ENCODE peak calls at places on chromosomes 16 and 17, in eight cellular contexts. Z is right atrium auricular region; L is colonic mucosa; C is heart right ventricle; V is CD8-positive, alpha-beta T cell; N is A549; Q is left ventricle myocardium inferior; Y is thoracic aorta. E is an unnamed sample.

GRCh38 chr17:18323007-18323406 is 7.9 kb downstream of the SMCR8 start:
- DNase-seq in Z (no peak), L (no peak), C (no peak), V (no peak), N (peak), Q (no peak), Y (no peak), E (no peak)

GRCh38 chr16:89905511-89906140 is 13.0 kb upstream of the MC1R start:
- DNase-seq in Z (no peak), L (no peak), C (no peak), V (no peak), N (no peak), Q (no peak), Y (no peak), E (no peak)

GRCh38 chr17:8832711-8833352 is 33.7 kb upstream of the MFSD6L start:
- DNase-seq in Z (no peak), L (peak), C (no peak), V (no peak), N (peak), Q (no peak), Y (no peak), E (no peak)

GRCh38 chr17:19464033-19465026 is 53.3 kb downstream of the RNF112 start:
- DNase-seq in Z (no peak), L (no peak), C (no peak), V (no peak), N (no peak), Q (no peak), Y (no peak), E (peak)

GRCh38 chr16:29021471-29021870 is 36.6 kb downstream of the LAT start:
- DNase-seq in Z (no peak), L (no peak), C (no peak), V (no peak), N (no peak), Q (no peak), Y (no peak), E (no peak)

GRCh38 chr17:49944451-49944850 is 24.5 kb upstream of the DLX4 start:
- DNase-seq in Z (no peak), L (no peak), C (no peak), V (no peak), N (no peak), Q (no peak), Y (no peak), E (no peak)

GRCh38 chr17:1714488-1714979 is 4.4 kb upstream of the TLCD2 start:
- DNase-seq in Z (peak), L (peak), C (peak), V (no peak), N (peak), Q (peak), Y (peak), E (peak)

GRCh38 chr17:29124135-29124930 is 55.9 kb downstream of the MYO18A start:
- DNase-seq in Z (peak), L (peak), C (peak), V (no peak), N (peak), Q (no peak), Y (no peak), E (no peak)

GRCh38 chr17:8849311-8850041 is 18.0 kb downstream of the PIK3R6 start:
- DNase-seq in Z (no peak), L (no peak), C (no peak), V (no peak), N (no peak), Q (no peak), Y (no peak), E (no peak)

GRCh38 chr16:3542153-3542550 is 35.1 kb downstream of the NLRC3 start:
- DNase-seq in Z (no peak), L (no peak), C (no peak), V (no peak), N (no peak), Q (no peak), Y (no peak), E (no peak)

GRCh38 chr17:17902877-17903276 is 66.1 kb upstream of the SREBF1 start:
- DNase-seq in Z (no peak), L (no peak), C (no peak), V (no peak), N (no peak), Q (no peak), Y (no peak), E (no peak)

GRCh38 chr16:14331020-14331419 is 259.9 kb downstream of the MRTFB start:
- DNase-seq in Z (no peak), L (no peak), C (no peak), V (no peak), N (no peak), Q (no peak), Y (no peak), E (no peak)

GRCh38 chr16:54193013-54193655 is 93.5 kb downstream of the IRX3 start:
- DNase-seq in Z (no peak), L (no peak), C (no peak), V (no peak), N (no peak), Q (no peak), Y (no peak), E (no peak)

GRCh38 chr17:57084802-57085447 is at the start of gene AKAP1:
- DNase-seq in Z (peak), L (peak), C (peak), V (peak), N (peak), Q (peak), Y (peak), E (peak)

GRCh38 chr17:19330271-19330670 is 32.3 kb downstream of the B9D1 start:
- DNase-seq in Z (no peak), L (no peak), C (no peak), V (no peak), N (no peak), Q (no peak), Y (no peak), E (no peak)

GRCh38 chr16:8849411-8850011 is 19.3 kb downstream of the CARHSP1 start:
- DNase-seq in Z (no peak), L (no peak), C (peak), V (no peak), N (no peak), Q (no peak), Y (no peak), E (no peak)

GRCh38 chr17:1559047-1559742 is 3.4 kb downstream of the PITPNA start:
- DNase-seq in Z (no peak), L (no peak), C (no peak), V (no peak), N (no peak), Q (no peak), Y (no peak), E (no peak)

GRCh38 chr16:55480228-55480655 is 1.2 kb downstream of the MMP2 start:
- DNase-seq in Z (peak), L (peak), C (peak), V (no peak), N (no peak), Q (peak), Y (peak), E (peak)

GRCh38 chr17:56679148-56679766 is 85.8 kb downstream of the NOG start:
- DNase-seq in Z (no peak), L (no peak), C (no peak), V (no peak), N (peak), Q (no peak), Y (no peak), E (no peak)

GRCh38 chr17:33493566-33493965 is 200.5 kb upstream of the ASIC2 start:
- DNase-seq in Z (no peak), L (no peak), C (no peak), V (no peak), N (no peak), Q (no peak), Y (no peak), E (no peak)

GRCh38 chr16:8173111-8173644 is 417.1 kb downstream of the TMEM114 start:
- DNase-seq in Z (no peak), L (peak), C (peak), V (no peak), N (peak), Q (peak), Y (no peak), E (no peak)

GRCh38 chr17:80698297-80698696 is 153.7 kb downstream of the RPTOR start:
- DNase-seq in Z (no peak), L (no peak), C (no peak), V (no peak), N (no peak), Q (no peak), Y (no peak), E (no peak)

GRCh38 chr17:58333396-58334207 is 5.0 kb upstream of the TSPOAP1 start:
- DNase-seq in Z (no peak), L (no peak), C (no peak), V (no peak), N (no peak), Q (no peak), Y (no peak), E (no peak)

GRCh38 chr17:47305302-47305923 is 18.3 kb upstream of the EFCAB13 start:
- DNase-seq in Z (no peak), L (no peak), C (no peak), V (no peak), N (peak), Q (no peak), Y (no peak), E (peak)

GRCh38 chr17:76451480-76451879 is 1.5 kb downstream of the UBE2O start:
- DNase-seq in Z (no peak), L (no peak), C (no peak), V (no peak), N (no peak), Q (no peak), Y (no peak), E (no peak)
- H3K27ac ChIP-seq in Z (peak), L (no peak), C (peak), V (no peak), N (no peak), Q (peak), Y (no peak), E (no peak)

DNA sequence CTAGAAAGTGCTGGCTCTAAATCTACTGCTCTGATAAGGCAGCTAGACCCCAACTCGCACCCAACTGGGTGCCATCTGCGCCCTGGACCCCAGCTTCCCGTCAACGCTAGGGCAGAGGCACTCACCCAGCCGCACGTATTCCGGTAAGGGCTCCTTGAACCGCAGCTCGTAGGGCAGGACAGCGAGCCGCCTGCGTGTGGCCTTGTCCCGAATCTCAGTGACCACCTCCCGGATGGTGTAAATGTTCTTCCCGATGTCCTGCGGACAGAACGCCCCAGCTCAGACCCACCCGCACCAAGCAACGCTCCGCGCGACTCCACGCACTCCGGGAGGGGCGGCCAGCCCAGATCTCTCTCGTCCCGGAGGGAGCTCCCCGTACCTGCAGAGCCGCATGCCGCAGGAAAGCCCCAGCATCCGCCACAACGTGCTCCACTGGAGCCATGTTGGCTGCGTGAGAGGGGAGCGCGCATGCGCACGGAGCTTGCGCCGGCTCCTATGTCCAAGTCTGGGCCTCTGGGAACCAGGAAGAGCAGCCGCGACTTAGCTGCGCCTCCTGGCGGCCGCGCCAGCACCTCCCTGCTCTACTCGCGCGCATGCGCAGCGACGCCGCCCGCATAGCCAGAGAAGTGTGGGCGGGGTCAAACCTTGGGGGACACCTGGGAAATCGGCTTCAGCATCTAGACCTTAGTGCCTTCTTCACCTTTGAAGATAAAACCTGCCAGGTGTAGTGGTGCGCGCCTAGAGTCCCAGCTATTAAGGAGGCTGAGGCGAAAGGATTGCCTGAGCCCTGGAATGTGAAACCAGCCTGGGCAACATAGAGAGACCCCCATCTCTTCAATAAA is at the start of gene NOB1:
- DNase-seq in Z (peak), L (peak), C (peak), V (peak), N (peak), Q (peak), Y (peak), E (peak)
- H3K4me3 ChIP-seq in Z (peak), L (peak), C (peak), V (peak), N (peak), Q (peak), Y (peak), E (peak)

GRCh38 chr16:30557397-30557949 is 701 bp downstream of the ZNF764 start:
- DNase-seq in Z (no peak), L (peak), C (no peak), V (no peak), N (no peak), Q (no peak), Y (no peak), E (no peak)
- TF ChIP-seq CTCF in Z (peak), L (no peak), C (no peak), V (peak), N (no peak), Q (no peak), Y (no peak), E (no peak)

DNA sequence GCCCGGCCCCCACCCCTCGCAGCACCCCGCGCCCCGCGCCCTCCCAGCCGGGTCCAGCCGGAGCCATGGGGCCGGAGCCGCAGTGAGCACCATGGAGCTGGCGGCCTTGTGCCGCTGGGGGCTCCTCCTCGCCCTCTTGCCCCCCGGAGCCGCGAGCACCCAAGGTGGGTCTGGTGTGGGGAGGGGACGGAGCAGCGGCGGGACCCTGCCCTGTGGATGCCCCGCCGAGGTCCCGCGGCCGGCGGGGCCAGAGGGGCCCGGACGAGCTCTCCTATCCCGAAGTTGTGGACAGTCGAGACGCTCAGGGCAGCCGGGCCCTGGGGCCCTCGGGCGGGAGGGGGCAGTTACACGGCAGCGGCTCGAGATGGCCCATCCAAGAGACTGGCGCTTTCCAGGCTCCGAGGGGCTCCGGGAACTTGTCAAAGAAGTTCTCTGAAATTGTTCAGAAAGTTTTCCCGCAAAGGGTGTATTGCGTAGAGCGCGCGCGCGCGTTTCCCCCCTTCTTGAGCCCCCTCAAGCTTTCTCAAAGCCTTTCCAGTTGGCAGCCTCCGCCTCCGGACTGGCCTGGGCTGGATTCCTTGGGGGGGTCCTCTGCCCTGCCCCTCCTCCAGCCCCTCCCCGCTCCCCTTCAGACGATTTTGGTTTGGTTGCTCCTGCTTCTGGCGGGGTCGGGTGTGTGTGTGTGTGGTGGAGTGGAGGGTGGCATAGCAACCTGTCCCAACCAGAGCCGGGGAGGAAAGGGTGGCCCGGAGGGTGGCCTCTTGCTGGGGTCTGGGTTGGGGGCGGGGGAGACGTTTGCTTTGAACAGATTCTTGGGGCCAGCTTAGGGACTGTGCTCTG is 504 bp downstream of the ERBB2 start:
- DNase-seq in Z (no peak), L (no peak), C (no peak), V (no peak), N (no peak), Q (no peak), Y (no peak), E (no peak)
- H3K27ac ChIP-seq in Z (peak), L (peak), C (peak), V (no peak), N (peak), Q (peak), Y (peak), E (peak)

GRCh38 chr17:40517981-40518380 is 16.6 kb upstream of the TNS4 start:
- DNase-seq in Z (no peak), L (no peak), C (no peak), V (no peak), N (peak), Q (no peak), Y (no peak), E (peak)

GRCh38 chr17:40517286-40517662 is 15.9 kb upstream of the TNS4 start:
- DNase-seq in Z (no peak), L (no peak), C (no peak), V (no peak), N (no peak), Q (no peak), Y (no peak), E (peak)

GRCh38 chr17:40516581-40517285 is 15.3 kb upstream of the TNS4 start:
- DNase-seq in Z (no peak), L (peak), C (no peak), V (no peak), N (peak), Q (no peak), Y (no peak), E (peak)

GRCh38 chr17:40519089-40519775 is 17.8 kb upstream of the TNS4 start:
- DNase-seq in Z (no peak), L (no peak), C (no peak), V (no peak), N (no peak), Q (no peak), Y (no peak), E (peak)

DNA sequence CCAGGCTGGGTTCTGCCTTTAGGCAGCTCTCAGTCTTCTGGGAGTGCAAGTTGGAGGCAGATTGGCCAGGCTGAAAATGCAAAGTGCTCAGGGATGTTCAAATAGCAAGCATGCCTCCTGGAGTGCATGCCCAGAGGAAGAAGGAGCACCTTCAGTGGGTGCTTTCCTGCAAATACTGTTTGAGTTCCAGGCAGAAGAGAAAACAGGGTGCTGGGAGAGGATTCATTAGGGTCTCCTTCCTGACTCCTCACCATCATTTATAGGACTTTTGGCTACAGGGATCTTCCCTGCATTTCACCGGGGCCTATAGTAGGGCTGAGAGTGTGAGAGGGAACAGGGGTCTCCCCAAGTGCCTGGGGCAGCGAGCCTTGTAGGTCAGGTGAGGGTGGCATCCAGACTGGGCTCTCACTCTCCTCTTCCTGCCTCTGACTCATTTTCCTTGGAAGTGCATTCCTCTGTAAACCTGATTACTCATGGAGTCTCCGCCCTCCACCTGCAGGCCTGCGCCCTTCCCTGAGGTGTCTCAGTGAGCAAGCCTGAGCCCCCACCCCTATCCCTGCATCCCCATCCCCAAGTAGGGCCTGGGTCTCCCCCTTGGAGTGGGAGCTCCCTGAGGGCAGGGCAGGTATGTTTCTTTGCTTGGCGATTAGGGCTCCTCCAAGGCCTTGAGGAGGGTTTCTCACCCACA is 17.1 kb upstream of the TNS4 start:
- DNase-seq in Z (no peak), L (peak), C (no peak), V (no peak), N (peak), Q (no peak), Y (no peak), E (peak)
- H3K4me3 ChIP-seq in Z (no peak), L (no peak), C (no peak), V (no peak), N (no peak), Q (no peak), Y (no peak), E (no peak)

GRCh38 chr17:70604854-70605253 is 435.5 kb downstream of the KCNJ2 start:
- DNase-seq in Z (no peak), L (no peak), C (no peak), V (no peak), N (peak), Q (no peak), Y (no peak), E (no peak)
- TF ChIP-seq CTCF in Z (no peak), L (no peak), C (no peak), V (no peak), N (no peak), Q (no peak), Y (no peak), E (no peak)

GRCh38 chr17:75689441-75689873 is 22.3 kb downstream of the SAP30BP start:
- DNase-seq in Z (no peak), L (no peak), C (no peak), V (peak), N (no peak), Q (no peak), Y (no peak), E (no peak)
- H3K27ac ChIP-seq in Z (no peak), L (peak), C (peak), V (peak), N (peak), Q (peak), Y (no peak), E (no peak)